ENCODE peak calls at places on chromosomes 11 and 22, in six cellular contexts. G is neural progenitor cell; F is heart left ventricle; P is CD8-positive, alpha-beta T cell; N is Caco-2; Y is left ventricle myocardium inferior. M is an unnamed sample.

GRCh38 chr22:18056161-18056666 is 21.6 kb upstream of the PEX26 start:
- DNase-seq in P (no peak), N (no peak), G (no peak), Y (no peak), F (peak; percentile 35), M (peak; percentile 59)

GRCh38 chr11:119797736-119798135 is 68.7 kb upstream of the NECTIN1 start:
- DNase-seq in F (no peak), P (no peak), Y (no peak), G (peak; percentile 77), N (no peak), M (no peak)

GRCh38 chr22:33706100-33706499 is 214.2 kb downstream of the LARGE1 start:
- DNase-seq in Y (no peak), F (peak; percentile 50), P (no peak), N (no peak), G (peak; percentile 33), M (no peak)

GRCh38 chr22:44085743-44086741 is 61.9 kb downstream of the PARVB start:
- DNase-seq in P (no peak), G (peak; percentile 66), N (peak; percentile 44), Y (peak; percentile 81), F (peak; percentile 91), M (peak; percentile 77)

GRCh38 chr11:112412383-112412782 is 151.7 kb upstream of the PLET1 start:
- DNase-seq in Y (no peak), P (no peak), F (no peak), G (no peak), N (no peak), M (peak; percentile 71)

GRCh38 chr11:10349806-10350205 is 44.9 kb downstream of the ADM start:
- DNase-seq in F (no peak), Y (no peak), G (no peak), N (no peak), P (no peak), M (no peak)

GRCh38 chr11:76408171-76408965 is 27.2 kb downstream of the GVQW3 start:
- DNase-seq in P (no peak), N (no peak), Y (no peak), F (no peak), G (no peak), M (no peak)

GRCh38 chr22:19810381-19811141 is 44.1 kb downstream of the GNB1L start:
- DNase-seq in N (no peak), F (no peak), P (no peak), G (peak; percentile 31), Y (no peak), M (no peak)

GRCh38 chr11:86011175-86011574 is 57.7 kb downstream of the PICALM start:
- DNase-seq in N (no peak), F (no peak), Y (no peak), P (no peak), G (no peak), M (no peak)

GRCh38 chr22:45977551-45978274 is 751 bp upstream of the WNT7B start:
- DNase-seq in Y (no peak), G (peak; percentile 77), F (no peak), N (no peak), P (no peak), M (no peak)

GRCh38 chr11:2804189-2804588 is 81.4 kb downstream of the CDKN1C start:
- DNase-seq in F (peak; percentile 15), Y (peak; percentile 6), P (no peak), N (no peak), G (no peak), M (no peak)

GRCh38 chr22:48690583-48691317 is 1136.9 kb downstream of the BRD1 start:
- DNase-seq in G (no peak), P (no peak), F (no peak), Y (no peak), N (no peak), M (no peak)

GRCh38 chr22:50170453-50171318 is at the start of gene PANX2:
- DNase-seq in N (no peak), Y (no peak), G (peak; percentile 74), P (no peak), F (peak; percentile 24), M (no peak)

GRCh38 chr11:67031791-67032561 is 9.0 kb downstream of the SYT12 start:
- DNase-seq in N (no peak), G (no peak), P (no peak), Y (no peak), F (no peak), M (no peak)

GRCh38 chr11:3167143-3168119 is 2.3 kb upstream of the OSBPL5 start:
- DNase-seq in F (no peak), G (no peak), Y (peak; percentile 13), P (no peak), N (no peak), M (no peak)

GRCh38 chr11:74330065-74330858 is 18.8 kb upstream of the P4HA3 start:
- DNase-seq in P (no peak), G (no peak), N (no peak), Y (no peak), F (no peak), M (peak; percentile 80)

GRCh38 chr11:121652982-121653381 is 200.2 kb upstream of the SORL1-AS1 start:
- DNase-seq in P (no peak), F (no peak), Y (no peak), G (peak; percentile 75), N (no peak), M (no peak)

GRCh38 chr11:134956461-134957209 is 544.6 kb upstream of the B3GAT1 start:
- DNase-seq in G (no peak), P (no peak), Y (no peak), F (no peak), N (no peak), M (no peak)

GRCh38 chr22:32752326-32752725 is 49.2 kb upstream of the TIMP3 start:
- DNase-seq in N (no peak), G (no peak), Y (no peak), P (no peak), F (no peak), M (no peak)

GRCh38 chr11:120326845-120327281 is 1.8 kb downstream of the TLCD5 start:
- DNase-seq in N (peak; percentile 61), Y (no peak), F (no peak), P (no peak), G (no peak), M (peak; percentile 68)

GRCh38 chr22:36374603-36375024 is 13.2 kb downstream of the MYH9 start:
- DNase-seq in N (no peak), P (peak; percentile 66), Y (no peak), F (no peak), G (no peak), M (peak; percentile 96)

GRCh38 chr11:67410369-67410831 is 5.1 kb upstream of the CARNS1 start:
- DNase-seq in Y (no peak), P (no peak), G (no peak), F (no peak), N (no peak), M (no peak)

GRCh38 chr22:47452184-47452583 is 689.7 kb downstream of the TBC1D22A start:
- DNase-seq in N (peak; percentile 34), P (no peak), G (no peak), F (no peak), Y (no peak), M (no peak)
- TF ChIP-seq CTCF in N (peak; percentile 50), P (no peak), G (peak; percentile 21), F (no peak), Y (peak; percentile 38), M (no peak)

DNA sequence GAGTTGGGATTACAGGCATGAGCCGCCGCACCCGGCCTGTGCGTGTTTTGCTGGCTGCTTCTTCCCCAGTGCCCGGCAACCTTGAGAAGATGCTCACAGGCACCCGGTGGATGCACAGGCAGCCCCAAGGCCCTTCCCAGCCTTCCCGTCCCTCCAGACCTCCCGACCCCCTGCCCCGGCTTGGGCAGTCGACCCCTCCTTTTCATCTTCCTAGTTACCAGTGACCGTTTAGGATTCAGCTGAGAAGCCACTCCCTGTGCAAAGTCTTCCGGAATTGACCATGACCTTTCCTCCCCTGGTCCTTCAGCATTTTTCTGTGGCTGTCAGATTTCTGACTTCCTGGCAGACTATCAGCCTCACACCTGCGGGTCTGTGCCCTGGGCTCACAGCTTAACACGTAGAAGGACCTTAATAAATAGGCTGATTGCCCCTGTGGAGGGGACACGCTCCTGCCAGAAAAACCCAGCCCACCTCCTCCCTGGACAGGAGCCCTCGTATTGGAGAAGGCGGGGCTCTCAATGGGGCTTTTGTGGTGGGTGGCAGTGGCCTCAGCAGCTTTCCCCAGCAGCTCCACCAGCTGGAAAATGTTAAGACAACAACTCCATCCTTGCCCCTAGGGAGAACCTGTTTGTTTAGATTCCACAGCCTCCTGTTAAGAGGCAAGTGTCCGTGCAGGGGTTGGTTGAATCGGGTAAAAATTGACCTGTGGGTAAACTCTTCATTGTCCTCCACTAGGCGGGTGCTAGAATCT is 10.4 kb upstream of the ANO1 start:
- DNase-seq in Y (no peak), N (peak; percentile 86), P (no peak), G (peak; percentile 82), F (no peak), M (peak; percentile 43)
- H3K36me3 ChIP-seq in Y (no peaks in the 10 kb centered on the region), N (no peaks in the 10 kb centered on the region), P (no peaks in the 10 kb centered on the region), G (no peaks in the 10 kb centered on the region), F (no peaks in the 10 kb centered on the region), M (no peaks in the 10 kb centered on the region)

DNA sequence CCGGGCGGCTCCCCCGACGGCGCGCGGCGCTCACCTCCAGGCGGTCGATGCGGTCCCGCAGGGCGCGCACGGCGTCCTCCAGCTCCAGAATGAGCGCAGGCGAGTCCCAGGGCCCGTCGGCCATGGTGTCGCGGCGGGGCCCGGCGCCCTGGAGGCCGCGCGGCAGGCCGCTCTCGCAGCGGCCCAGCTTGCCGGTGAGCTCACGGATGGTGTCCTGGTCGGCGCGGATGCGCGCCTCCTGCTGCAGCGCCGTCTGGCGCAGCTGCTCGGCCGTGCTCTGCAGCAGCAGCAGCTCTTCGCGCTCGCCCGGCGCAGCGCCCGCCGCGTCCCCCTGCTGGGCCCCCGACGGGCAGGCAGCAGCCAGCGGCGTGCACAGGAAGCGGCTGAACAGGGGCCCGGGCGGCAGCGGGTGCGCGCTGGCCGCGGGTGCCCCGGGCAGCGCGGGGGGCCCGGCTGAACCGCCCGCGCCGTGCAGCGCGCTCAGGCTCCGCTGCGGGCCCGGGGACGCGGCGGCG is 570 bp downstream of the NPTXR start:
- DNase-seq in G (peak; percentile 89), P (peak; percentile 62), N (peak; percentile 79), Y (peak; percentile 41), F (peak; percentile 73), M (peak; percentile 16)
- H3K4me3 ChIP-seq in G (peak overlapping the region; percentile 61), P (peak overlapping the region; percentile 50), N (peak overlapping the region; percentile 57), Y (peak overlapping the region; percentile 75), F (peak overlapping the region; percentile 56), M (peak overlapping the region; percentile 8)

DNA sequence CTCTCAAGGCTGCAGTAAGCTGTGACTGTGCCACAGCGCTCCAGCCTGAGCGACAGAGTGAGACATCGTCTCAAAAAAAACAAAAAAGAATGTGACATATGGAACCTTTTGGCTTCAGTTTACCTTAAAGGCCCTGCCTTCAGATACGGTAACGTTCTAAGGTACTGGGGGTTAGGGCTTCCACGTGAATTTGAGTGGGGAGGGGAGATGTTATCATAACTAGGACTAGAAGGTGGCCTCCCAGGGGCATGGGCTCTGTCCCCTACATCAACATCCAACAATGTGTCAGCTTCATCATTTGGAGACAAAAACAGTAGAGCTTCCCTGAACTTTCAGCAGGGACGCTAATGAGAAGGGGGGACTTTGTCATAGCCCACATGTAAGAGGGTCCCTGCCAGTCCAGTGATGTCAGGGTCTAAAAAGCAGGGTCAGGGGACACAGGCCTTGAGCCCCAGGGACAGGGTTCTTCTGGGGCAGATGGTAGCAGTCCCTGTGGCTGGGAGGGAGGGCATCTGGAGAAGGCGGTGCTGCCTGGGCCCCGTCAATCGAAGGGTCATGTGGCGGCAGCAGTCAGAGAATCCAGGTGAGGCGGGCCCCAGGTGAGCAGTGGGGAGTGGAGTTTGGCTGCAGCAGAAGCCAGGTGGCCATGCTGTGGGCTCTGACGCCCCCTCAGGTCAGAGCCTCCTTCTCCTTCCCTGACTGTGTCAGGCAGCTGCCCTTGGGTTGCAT is 79.8 kb downstream of the BCR start:
- DNase-seq in Y (no peak), N (peak; percentile 45), G (no peak), F (no peak), P (no peak), M (no peak)
- TF ChIP-seq CTCF in Y (no peak), N (peak; percentile 50), G (peak; percentile 27), F (no peak), P (no peak), M (no peak)

M was measured in bronchial epithelial cell.